ENCODE peak calls at places on chromosomes 4 and X, in four cellular contexts. A is neural crest cell, J is prostate gland, S is progenitor cell of endocrine pancreas. V is an unnamed sample.

GRCh38 chrX:95629737-95630136 is 1054.9 kb upstream of the DIAPH2 start:
- DNase-seq in J (no peak), S (no peak), A (no peak), V (no peak)

GRCh38 chr4:102730968-102731533 is 29.7 kb downstream of the MANBA start:
- DNase-seq in A (no peak), S (no peak), J (no peak), V (no peak)

GRCh38 chr4:153471691-153472080 is 5.5 kb downstream of the TMEM131L start:
- DNase-seq in S (no peak), A (no peak), J (no peak), V (no peak)

GRCh38 chr4:24672871-24673270 is 88.5 kb upstream of the DHX15 start:
- DNase-seq in J (no peak), S (no peak), A (no peak), V (no peak)

GRCh38 chr4:106898621-106899230 is 137.4 kb downstream of the DKK2 start:
- DNase-seq in J (no peak), S (peak; percentile 23), A (peak; percentile 43), V (no peak)

GRCh38 chrX:140767646-140768045 is 58.1 kb downstream of the LINC00632 start:
- DNase-seq in J (no peak), A (no peak), S (no peak), V (no peak)

GRCh38 chr4:113539408-113539807 is 222.1 kb downstream of the CAMK2D start:
- DNase-seq in S (no peak), J (no peak), A (no peak), V (no peak)

GRCh38 chrX:30961387-30961786 is 72.3 kb upstream of the TAB3 start:
- DNase-seq in A (no peak), J (no peak), S (no peak), V (no peak)

GRCh38 chr4:142645478-142646108 is 200.5 kb downstream of the INPP4B start:
- DNase-seq in J (no peak), S (no peak), A (no peak), V (no peak)

GRCh38 chr4:1512738-1513660 is 106.8 kb upstream of the NKX1-1 start:
- DNase-seq in J (peak; percentile 25), S (peak; percentile 68), A (peak; percentile 76), V (no peak)

GRCh38 chr4:30380404-30380998 is 339.7 kb upstream of the PCDH7 start:
- DNase-seq in A (peak; percentile 48), S (no peak), J (peak; percentile 17), V (no peak)

GRCh38 chr4:304987-305680 is at the start of gene ZNF732:
- DNase-seq in J (peak; percentile 36), A (peak; percentile 45), S (peak; percentile 39), V (peak; percentile 70)

GRCh38 chrX:150446151-150446550 is 83.0 kb downstream of the MAMLD1 start:
- DNase-seq in S (no peak), J (no peak), A (no peak), V (no peak)

GRCh38 chrX:38175140-38175539 is 45.5 kb downstream of the SRPX start:
- DNase-seq in S (peak; percentile 18), A (peak; percentile 2), J (peak; percentile 6), V (peak; percentile 23)
- TF ChIP-seq CTCF in S (peak; percentile 71), A (peak; percentile 71), J (peak; percentile 46), V (peak; percentile 62)

GRCh38 chr4:42401171-42401570 is 3.9 kb downstream of the SHISA3 start:
- DNase-seq in S (no peak), A (no peak), J (no peak), V (no peak)
- TF ChIP-seq CTCF in S (peak; percentile 11), A (no peak), J (no peak), V (no peak)

DNA sequence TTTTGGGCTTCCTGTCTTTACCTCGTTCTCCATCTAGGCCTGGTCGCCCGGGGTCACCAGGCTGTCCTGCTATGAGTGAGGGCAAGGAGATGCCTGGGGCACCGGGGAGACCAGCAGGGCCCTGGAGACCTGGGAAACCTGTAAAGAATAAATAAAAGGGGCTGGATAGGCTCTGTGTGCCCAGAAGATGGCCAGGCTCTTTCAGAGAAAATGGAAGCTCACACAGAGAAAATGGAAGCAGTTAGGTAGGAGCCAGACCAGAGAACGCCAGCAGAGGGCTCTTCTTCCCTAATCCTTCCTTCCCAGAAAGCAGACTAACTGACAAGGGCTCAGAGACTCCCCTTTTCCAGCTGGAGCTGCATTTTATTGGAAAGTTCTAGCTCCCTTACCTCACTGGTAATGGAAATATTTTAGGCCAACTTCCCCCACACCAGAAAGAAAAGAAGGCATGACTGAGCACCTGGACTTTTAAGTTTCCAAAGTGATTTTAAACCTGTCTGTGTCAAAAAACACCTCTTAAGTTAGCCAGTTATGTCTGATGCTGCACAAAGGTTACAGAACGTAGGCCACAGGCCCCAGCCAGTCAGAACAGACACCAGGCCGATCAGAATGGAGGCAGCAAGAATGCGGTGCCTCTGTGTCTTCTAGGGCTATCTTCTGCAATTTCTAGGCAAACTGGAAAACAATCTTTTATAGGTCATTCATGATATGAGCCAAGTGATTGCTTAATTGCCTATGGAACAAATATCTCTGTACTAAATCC is 74.0 kb downstream of the ATG4A start:
- DNase-seq in A (peak; percentile 22), S (no peak), J (no peak), V (no peak)
- TF ChIP-seq CTCF in A (peak; percentile 57), S (peak; percentile 66), J (no peak), V (peak; percentile 37)

GRCh38 chrX:47628980-47629379 is 750 bp downstream of the CFP start:
- DNase-seq in A (no peak), S (no peak), J (no peak), V (no peak)
- TF ChIP-seq CTCF in A (no peak), S (no peak), J (no peak), V (no peak)

GRCh38 chr4:95548738-95549245 is at the start of gene UNC5C:
- DNase-seq in S (peak; percentile 63), J (peak; percentile 17), A (peak; percentile 44), V (peak; percentile 16)
- TF ChIP-seq CTCF in S (peak; percentile 14), J (no peak), A (no peak), V (peak; percentile 1)

GRCh38 chrX:36856849-36857248 is 151.3 kb upstream of the FAM47C start:
- DNase-seq in A (no peak), J (no peak), S (no peak), V (no peak)
- TF ChIP-seq CTCF in A (peak; percentile 36), J (no peak), S (no peak), V (no peak)

V was measured in D721Med.